ENCODE peak calls at places on chromosomes 12 and 14, in ten cellular contexts. One of them, this sample, is unnamed.

GRCh38 chr14:44027397-44027796 is 479.7 kb downstream of the FSCB start:
- DNase-seq in HT1080: peak
- DNase-seq in uterus: no peak
- DNase-seq in CD8-positive, alpha-beta memory T cell: no peak
- DNase-seq in activated naive CD8-positive, alpha-beta T cell treated with anti-CD3 and anti-CD28 coated beads, Interleukin-2, amount 50 U/mL, for 24 hours: no peak
- DNase-seq in B cell: no peak
- DNase-seq in sciatic nerve: no peak
- DNase-seq in stromal cell of bone marrow: no peak
- DNase-seq in astrocyte of the cerebellum: no peak
- DNase-seq in AG10803: no peak
- DNase-seq in this sample: no peak

GRCh38 chr12:25388216-25388615 is 137.5 kb upstream of the KRAS start:
- DNase-seq in activated naive CD8-positive, alpha-beta T cell treated with anti-CD3 and anti-CD28 coated beads, Interleukin-2, amount 50 U/mL, for 24 hours: peak
- DNase-seq in HT1080: peak
- DNase-seq in astrocyte of the cerebellum: peak
- DNase-seq in uterus: no peak
- DNase-seq in AG10803: no peak
- DNase-seq in sciatic nerve: no peak
- DNase-seq in stromal cell of bone marrow: no peak
- DNase-seq in B cell: peak
- DNase-seq in CD8-positive, alpha-beta memory T cell: peak
- DNase-seq in this sample: no peak

GRCh38 chr12:34390171-34390841 is 368.0 kb downstream of the ALG10 start:
- DNase-seq in B cell: no peak
- DNase-seq in HT1080: no peak
- DNase-seq in stromal cell of bone marrow: no peak
- DNase-seq in astrocyte of the cerebellum: no peak
- DNase-seq in AG10803: no peak
- DNase-seq in sciatic nerve: peak
- DNase-seq in CD8-positive, alpha-beta memory T cell: no peak
- DNase-seq in activated naive CD8-positive, alpha-beta T cell treated with anti-CD3 and anti-CD28 coated beads, Interleukin-2, amount 50 U/mL, for 24 hours: no peak
- DNase-seq in uterus: no peak
- DNase-seq in this sample: no peak

GRCh38 chr12:124617615-124618014 is 50.2 kb upstream of the NCOR2 start:
- DNase-seq in uterus: no peak
- DNase-seq in stromal cell of bone marrow: no peak
- DNase-seq in astrocyte of the cerebellum: no peak
- DNase-seq in activated naive CD8-positive, alpha-beta T cell treated with anti-CD3 and anti-CD28 coated beads, Interleukin-2, amount 50 U/mL, for 24 hours: no peak
- DNase-seq in HT1080: no peak
- DNase-seq in CD8-positive, alpha-beta memory T cell: no peak
- DNase-seq in AG10803: no peak
- DNase-seq in B cell: no peak
- DNase-seq in sciatic nerve: no peak
- DNase-seq in this sample: no peak

GRCh38 chr12:79549531-79550271 is 141.1 kb downstream of the PAWR start:
- DNase-seq in stromal cell of bone marrow: no peak
- DNase-seq in B cell: no peak
- DNase-seq in activated naive CD8-positive, alpha-beta T cell treated with anti-CD3 and anti-CD28 coated beads, Interleukin-2, amount 50 U/mL, for 24 hours: no peak
- DNase-seq in uterus: no peak
- DNase-seq in CD8-positive, alpha-beta memory T cell: no peak
- DNase-seq in astrocyte of the cerebellum: no peak
- DNase-seq in AG10803: peak
- DNase-seq in HT1080: no peak
- DNase-seq in sciatic nerve: no peak
- DNase-seq in this sample: no peak

GRCh38 chr12:92546826-92547348 is 155.9 kb upstream of the PLEKHG7 start:
- DNase-seq in sciatic nerve: no peak
- DNase-seq in activated naive CD8-positive, alpha-beta T cell treated with anti-CD3 and anti-CD28 coated beads, Interleukin-2, amount 50 U/mL, for 24 hours: no peak
- DNase-seq in AG10803: no peak
- DNase-seq in CD8-positive, alpha-beta memory T cell: no peak
- DNase-seq in B cell: no peak
- DNase-seq in astrocyte of the cerebellum: no peak
- DNase-seq in uterus: no peak
- DNase-seq in HT1080: no peak
- DNase-seq in stromal cell of bone marrow: no peak
- DNase-seq in this sample: no peak

GRCh38 chr14:104296388-104297312 is 158.3 kb downstream of the KIF26A start:
- DNase-seq in astrocyte of the cerebellum: no peak
- DNase-seq in AG10803: no peak
- DNase-seq in CD8-positive, alpha-beta memory T cell: no peak
- DNase-seq in activated naive CD8-positive, alpha-beta T cell treated with anti-CD3 and anti-CD28 coated beads, Interleukin-2, amount 50 U/mL, for 24 hours: no peak
- DNase-seq in sciatic nerve: peak
- DNase-seq in stromal cell of bone marrow: no peak
- DNase-seq in uterus: no peak
- DNase-seq in HT1080: no peak
- DNase-seq in B cell: no peak
- DNase-seq in this sample: no peak

GRCh38 chr12:33330940-33331339 is 108.7 kb downstream of the SYT10 start:
- DNase-seq in stromal cell of bone marrow: no peak
- DNase-seq in CD8-positive, alpha-beta memory T cell: no peak
- DNase-seq in HT1080: no peak
- DNase-seq in sciatic nerve: no peak
- DNase-seq in activated naive CD8-positive, alpha-beta T cell treated with anti-CD3 and anti-CD28 coated beads, Interleukin-2, amount 50 U/mL, for 24 hours: no peak
- DNase-seq in B cell: no peak
- DNase-seq in uterus: no peak
- DNase-seq in AG10803: no peak
- DNase-seq in astrocyte of the cerebellum: no peak
- DNase-seq in this sample: no peak

GRCh38 chr14:59583755-59584154 is 7.1 kb upstream of the CCDC175 start:
- DNase-seq in astrocyte of the cerebellum: peak
- DNase-seq in sciatic nerve: no peak
- DNase-seq in B cell: peak
- DNase-seq in HT1080: peak
- DNase-seq in uterus: no peak
- DNase-seq in CD8-positive, alpha-beta memory T cell: no peak
- DNase-seq in activated naive CD8-positive, alpha-beta T cell treated with anti-CD3 and anti-CD28 coated beads, Interleukin-2, amount 50 U/mL, for 24 hours: no peak
- DNase-seq in AG10803: peak
- DNase-seq in stromal cell of bone marrow: peak
- DNase-seq in this sample: no peak

GRCh38 chr12:124680863-124681778 is 113.7 kb upstream of the NCOR2 start:
- DNase-seq in sciatic nerve: no peak
- DNase-seq in B cell: peak
- DNase-seq in activated naive CD8-positive, alpha-beta T cell treated with anti-CD3 and anti-CD28 coated beads, Interleukin-2, amount 50 U/mL, for 24 hours: peak
- DNase-seq in CD8-positive, alpha-beta memory T cell: no peak
- DNase-seq in astrocyte of the cerebellum: peak
- DNase-seq in AG10803: peak
- DNase-seq in HT1080: peak
- DNase-seq in stromal cell of bone marrow: peak
- DNase-seq in uterus: peak
- DNase-seq in this sample: no peak

GRCh38 chr12:42916143-42916542 is 326.6 kb upstream of the PRICKLE1 start:
- DNase-seq in uterus: no peak
- DNase-seq in B cell: no peak
- DNase-seq in astrocyte of the cerebellum: no peak
- DNase-seq in sciatic nerve: no peak
- DNase-seq in CD8-positive, alpha-beta memory T cell: no peak
- DNase-seq in AG10803: no peak
- DNase-seq in HT1080: no peak
- DNase-seq in stromal cell of bone marrow: no peak
- DNase-seq in activated naive CD8-positive, alpha-beta T cell treated with anti-CD3 and anti-CD28 coated beads, Interleukin-2, amount 50 U/mL, for 24 hours: no peak
- DNase-seq in this sample: no peak

GRCh38 chr12:93243689-93244513 is 133.8 kb upstream of the NUDT4 start:
- DNase-seq in sciatic nerve: no peak
- DNase-seq in activated naive CD8-positive, alpha-beta T cell treated with anti-CD3 and anti-CD28 coated beads, Interleukin-2, amount 50 U/mL, for 24 hours: no peak
- DNase-seq in stromal cell of bone marrow: peak
- DNase-seq in AG10803: peak
- DNase-seq in uterus: peak
- DNase-seq in CD8-positive, alpha-beta memory T cell: no peak
- DNase-seq in HT1080: peak
- DNase-seq in astrocyte of the cerebellum: no peak
- DNase-seq in B cell: peak
- DNase-seq in this sample: no peak

GRCh38 chr14:90788031-90788430 is 28.2 kb downstream of the TTC7B start:
- DNase-seq in astrocyte of the cerebellum: no peak
- DNase-seq in activated naive CD8-positive, alpha-beta T cell treated with anti-CD3 and anti-CD28 coated beads, Interleukin-2, amount 50 U/mL, for 24 hours: no peak
- DNase-seq in B cell: no peak
- DNase-seq in sciatic nerve: no peak
- DNase-seq in HT1080: no peak
- DNase-seq in uterus: no peak
- DNase-seq in stromal cell of bone marrow: no peak
- DNase-seq in CD8-positive, alpha-beta memory T cell: no peak
- DNase-seq in AG10803: no peak
- DNase-seq in this sample: no peak

GRCh38 chr14:91307046-91307445 is 62.5 kb upstream of the GPR68 start:
- DNase-seq in HT1080: no peak
- DNase-seq in CD8-positive, alpha-beta memory T cell: no peak
- DNase-seq in astrocyte of the cerebellum: no peak
- DNase-seq in sciatic nerve: no peak
- DNase-seq in stromal cell of bone marrow: no peak
- DNase-seq in AG10803: no peak
- DNase-seq in B cell: no peak
- DNase-seq in uterus: no peak
- DNase-seq in activated naive CD8-positive, alpha-beta T cell treated with anti-CD3 and anti-CD28 coated beads, Interleukin-2, amount 50 U/mL, for 24 hours: no peak
- DNase-seq in this sample: no peak

GRCh38 chr14:21191809-21192446 is 36.1 kb upstream of the OR5AU1 start:
- DNase-seq in astrocyte of the cerebellum: no peak
- DNase-seq in activated naive CD8-positive, alpha-beta T cell treated with anti-CD3 and anti-CD28 coated beads, Interleukin-2, amount 50 U/mL, for 24 hours: peak
- DNase-seq in CD8-positive, alpha-beta memory T cell: peak
- DNase-seq in sciatic nerve: peak
- DNase-seq in B cell: peak
- DNase-seq in AG10803: peak
- DNase-seq in stromal cell of bone marrow: peak
- DNase-seq in HT1080: peak
- DNase-seq in uterus: peak
- DNase-seq in this sample: peak

GRCh38 chr14:60622210-60622919 is 26.9 kb downstream of the SIX1 start:
- DNase-seq in B cell: no peak
- DNase-seq in sciatic nerve: no peak
- DNase-seq in uterus: no peak
- DNase-seq in astrocyte of the cerebellum: peak
- DNase-seq in activated naive CD8-positive, alpha-beta T cell treated with anti-CD3 and anti-CD28 coated beads, Interleukin-2, amount 50 U/mL, for 24 hours: no peak
- DNase-seq in HT1080: no peak
- DNase-seq in stromal cell of bone marrow: peak
- DNase-seq in AG10803: peak
- DNase-seq in CD8-positive, alpha-beta memory T cell: no peak
- DNase-seq in this sample: no peak

GRCh38 chr14:94217116-94217515 is 43.0 kb downstream of the PPP4R4 start:
- DNase-seq in stromal cell of bone marrow: no peak
- DNase-seq in astrocyte of the cerebellum: no peak
- DNase-seq in HT1080: no peak
- DNase-seq in B cell: no peak
- DNase-seq in uterus: no peak
- DNase-seq in AG10803: no peak
- DNase-seq in sciatic nerve: no peak
- DNase-seq in CD8-positive, alpha-beta memory T cell: no peak
- DNase-seq in activated naive CD8-positive, alpha-beta T cell treated with anti-CD3 and anti-CD28 coated beads, Interleukin-2, amount 50 U/mL, for 24 hours: no peak
- DNase-seq in this sample: no peak

GRCh38 chr14:92938235-92938875 is 15.4 kb downstream of the CHGA start:
- DNase-seq in uterus: no peak
- DNase-seq in HT1080: no peak
- DNase-seq in AG10803: no peak
- DNase-seq in stromal cell of bone marrow: no peak
- DNase-seq in CD8-positive, alpha-beta memory T cell: no peak
- DNase-seq in sciatic nerve: no peak
- DNase-seq in B cell: no peak
- DNase-seq in astrocyte of the cerebellum: no peak
- DNase-seq in activated naive CD8-positive, alpha-beta T cell treated with anti-CD3 and anti-CD28 coated beads, Interleukin-2, amount 50 U/mL, for 24 hours: no peak
- DNase-seq in this sample: no peak

GRCh38 chr14:103721334-103722120 is 5.9 kb downstream of the ZFYVE21 start:
- DNase-seq in activated naive CD8-positive, alpha-beta T cell treated with anti-CD3 and anti-CD28 coated beads, Interleukin-2, amount 50 U/mL, for 24 hours: peak
- DNase-seq in AG10803: no peak
- DNase-seq in B cell: no peak
- DNase-seq in astrocyte of the cerebellum: peak
- DNase-seq in stromal cell of bone marrow: no peak
- DNase-seq in uterus: no peak
- DNase-seq in sciatic nerve: no peak
- DNase-seq in HT1080: peak
- DNase-seq in CD8-positive, alpha-beta memory T cell: no peak
- DNase-seq in this sample: no peak

GRCh38 chr14:101055776-101056374 is 152.4 kb upstream of the RTL1 start:
- DNase-seq in astrocyte of the cerebellum: no peak
- DNase-seq in uterus: no peak
- DNase-seq in activated naive CD8-positive, alpha-beta T cell treated with anti-CD3 and anti-CD28 coated beads, Interleukin-2, amount 50 U/mL, for 24 hours: no peak
- DNase-seq in AG10803: no peak
- DNase-seq in HT1080: no peak
- DNase-seq in sciatic nerve: no peak
- DNase-seq in stromal cell of bone marrow: no peak
- DNase-seq in CD8-positive, alpha-beta memory T cell: no peak
- DNase-seq in B cell: no peak
- DNase-seq in this sample: no peak

GRCh38 chr14:30681752-30682355 is 59.7 kb downstream of the SCFD1 start:
- DNase-seq in sciatic nerve: no peak
- DNase-seq in CD8-positive, alpha-beta memory T cell: no peak
- DNase-seq in AG10803: no peak
- DNase-seq in uterus: no peak
- DNase-seq in B cell: no peak
- DNase-seq in astrocyte of the cerebellum: no peak
- DNase-seq in activated naive CD8-positive, alpha-beta T cell treated with anti-CD3 and anti-CD28 coated beads, Interleukin-2, amount 50 U/mL, for 24 hours: no peak
- DNase-seq in HT1080: no peak
- DNase-seq in stromal cell of bone marrow: no peak
- DNase-seq in this sample: no peak

GRCh38 chr14:94099006-94099405 is 11.5 kb upstream of the IFI27 start:
- DNase-seq in B cell: no peak
- DNase-seq in activated naive CD8-positive, alpha-beta T cell treated with anti-CD3 and anti-CD28 coated beads, Interleukin-2, amount 50 U/mL, for 24 hours: no peak
- DNase-seq in CD8-positive, alpha-beta memory T cell: no peak
- DNase-seq in sciatic nerve: no peak
- DNase-seq in astrocyte of the cerebellum: no peak
- DNase-seq in uterus: no peak
- DNase-seq in HT1080: no peak
- DNase-seq in AG10803: no peak
- DNase-seq in stromal cell of bone marrow: no peak
- DNase-seq in this sample: no peak

GRCh38 chr12:89862511-89863331 is 154.1 kb upstream of the ATP2B1 start:
- DNase-seq in stromal cell of bone marrow: peak
- DNase-seq in activated naive CD8-positive, alpha-beta T cell treated with anti-CD3 and anti-CD28 coated beads, Interleukin-2, amount 50 U/mL, for 24 hours: peak
- DNase-seq in uterus: no peak
- DNase-seq in sciatic nerve: no peak
- DNase-seq in AG10803: peak
- DNase-seq in astrocyte of the cerebellum: no peak
- DNase-seq in CD8-positive, alpha-beta memory T cell: peak
- DNase-seq in HT1080: no peak
- DNase-seq in B cell: peak
- DNase-seq in this sample: peak

GRCh38 chr12:14111230-14111865 is 129.9 kb upstream of the GRIN2B start:
- DNase-seq in uterus: no peak
- DNase-seq in sciatic nerve: no peak
- DNase-seq in stromal cell of bone marrow: no peak
- DNase-seq in AG10803: no peak
- DNase-seq in HT1080: peak
- DNase-seq in CD8-positive, alpha-beta memory T cell: no peak
- DNase-seq in activated naive CD8-positive, alpha-beta T cell treated with anti-CD3 and anti-CD28 coated beads, Interleukin-2, amount 50 U/mL, for 24 hours: no peak
- DNase-seq in B cell: peak
- DNase-seq in astrocyte of the cerebellum: no peak
- DNase-seq in this sample: no peak

GRCh38 chr12:123860369-123860768 is 98.3 kb downstream of the DNAH10 start:
- DNase-seq in uterus: no peak
- DNase-seq in stromal cell of bone marrow: no peak
- DNase-seq in astrocyte of the cerebellum: no peak
- DNase-seq in B cell: no peak
- DNase-seq in sciatic nerve: no peak
- DNase-seq in AG10803: no peak
- DNase-seq in CD8-positive, alpha-beta memory T cell: no peak
- DNase-seq in HT1080: no peak
- DNase-seq in activated naive CD8-positive, alpha-beta T cell treated with anti-CD3 and anti-CD28 coated beads, Interleukin-2, amount 50 U/mL, for 24 hours: no peak
- DNase-seq in this sample: no peak

GRCh38 chr12:57935839-57936512 is 5.4 kb upstream of the ATP23 start:
- DNase-seq in AG10803: peak
- DNase-seq in HT1080: peak
- DNase-seq in uterus: peak
- DNase-seq in B cell: peak
- DNase-seq in astrocyte of the cerebellum: peak
- DNase-seq in stromal cell of bone marrow: peak
- DNase-seq in CD8-positive, alpha-beta memory T cell: peak
- DNase-seq in sciatic nerve: peak
- DNase-seq in activated naive CD8-positive, alpha-beta T cell treated with anti-CD3 and anti-CD28 coated beads, Interleukin-2, amount 50 U/mL, for 24 hours: peak
- DNase-seq in this sample: peak

GRCh38 chr12:10331642-10332239 is 24.1 kb downstream of the KLRD1 start:
- DNase-seq in CD8-positive, alpha-beta memory T cell: peak
- DNase-seq in HT1080: peak
- DNase-seq in activated naive CD8-positive, alpha-beta T cell treated with anti-CD3 and anti-CD28 coated beads, Interleukin-2, amount 50 U/mL, for 24 hours: no peak
- DNase-seq in B cell: peak
- DNase-seq in astrocyte of the cerebellum: peak
- DNase-seq in AG10803: peak
- DNase-seq in stromal cell of bone marrow: peak
- DNase-seq in sciatic nerve: no peak
- DNase-seq in uterus: no peak
- DNase-seq in this sample: no peak

GRCh38 chr14:103723176-103724081 is 7.8 kb downstream of the ZFYVE21 start:
- DNase-seq in HT1080: no peak
- DNase-seq in astrocyte of the cerebellum: no peak
- DNase-seq in uterus: no peak
- DNase-seq in AG10803: peak
- DNase-seq in CD8-positive, alpha-beta memory T cell: no peak
- DNase-seq in activated naive CD8-positive, alpha-beta T cell treated with anti-CD3 and anti-CD28 coated beads, Interleukin-2, amount 50 U/mL, for 24 hours: no peak
- DNase-seq in stromal cell of bone marrow: no peak
- DNase-seq in B cell: no peak
- DNase-seq in sciatic nerve: no peak
- DNase-seq in this sample: no peak